ENCODE peak calls at places on chromosomes 1 and 21, in seven cellular contexts. One of them, this sample, is unnamed.

GRCh38 chr21:41418393-41418792 is 7.6 kb upstream of the MX1 start:
- DNase-seq in aorta: no peak
- DNase-seq in stimulated activated CD8-positive, alpha-beta memory T cell treated with anti-CD3 and anti-CD28 coated beads, Interleukin-2, amount 100 ng/mL, for 1 hour: no peak
- DNase-seq in HL-60: no peak
- DNase-seq in amniotic stem cell: no peak
- DNase-seq in midbrain: no peak
- DNase-seq in endothelial cell: no peak
- DNase-seq in this sample: no peak

GRCh38 chr1:218351617-218352438 is 6.7 kb downstream of the TGFB2 start:
- DNase-seq in HL-60: peak
- DNase-seq in endothelial cell: no peak
- DNase-seq in midbrain: no peak
- DNase-seq in stimulated activated CD8-positive, alpha-beta memory T cell treated with anti-CD3 and anti-CD28 coated beads, Interleukin-2, amount 100 ng/mL, for 1 hour: no peak
- DNase-seq in amniotic stem cell: no peak
- DNase-seq in aorta: peak
- DNase-seq in this sample: peak

GRCh38 chr1:24318238-24318987 is 744 bp upstream of the GRHL3 start:
- DNase-seq in endothelial cell: no peak
- DNase-seq in aorta: no peak
- DNase-seq in amniotic stem cell: no peak
- DNase-seq in midbrain: no peak
- DNase-seq in HL-60: no peak
- DNase-seq in stimulated activated CD8-positive, alpha-beta memory T cell treated with anti-CD3 and anti-CD28 coated beads, Interleukin-2, amount 100 ng/mL, for 1 hour: no peak
- DNase-seq in this sample: no peak

GRCh38 chr1:94324168-94324544 is 86.8 kb upstream of the ARHGAP29 start:
- DNase-seq in HL-60: no peak
- DNase-seq in aorta: no peak
- DNase-seq in endothelial cell: no peak
- DNase-seq in midbrain: no peak
- DNase-seq in stimulated activated CD8-positive, alpha-beta memory T cell treated with anti-CD3 and anti-CD28 coated beads, Interleukin-2, amount 100 ng/mL, for 1 hour: no peak
- DNase-seq in amniotic stem cell: no peak
- DNase-seq in this sample: no peak

GRCh38 chr1:168348146-168348709 is 67.6 kb downstream of the TBX19 start:
- DNase-seq in aorta: no peak
- DNase-seq in stimulated activated CD8-positive, alpha-beta memory T cell treated with anti-CD3 and anti-CD28 coated beads, Interleukin-2, amount 100 ng/mL, for 1 hour: no peak
- DNase-seq in endothelial cell: no peak
- DNase-seq in midbrain: no peak
- DNase-seq in amniotic stem cell: no peak
- DNase-seq in HL-60: peak
- DNase-seq in this sample: no peak

GRCh38 chr1:68384872-68385390 is 64.8 kb downstream of the RPE65 start:
- DNase-seq in midbrain: no peak
- DNase-seq in aorta: no peak
- DNase-seq in HL-60: no peak
- DNase-seq in endothelial cell: no peak
- DNase-seq in amniotic stem cell: no peak
- DNase-seq in stimulated activated CD8-positive, alpha-beta memory T cell treated with anti-CD3 and anti-CD28 coated beads, Interleukin-2, amount 100 ng/mL, for 1 hour: no peak
- DNase-seq in this sample: no peak

GRCh38 chr1:189125694-189126093 is 1352.0 kb downstream of the BRINP3 start:
- DNase-seq in midbrain: no peak
- DNase-seq in amniotic stem cell: no peak
- DNase-seq in HL-60: no peak
- DNase-seq in aorta: no peak
- DNase-seq in stimulated activated CD8-positive, alpha-beta memory T cell treated with anti-CD3 and anti-CD28 coated beads, Interleukin-2, amount 100 ng/mL, for 1 hour: no peak
- DNase-seq in endothelial cell: no peak
- DNase-seq in this sample: no peak

GRCh38 chr1:94713472-94714141 is 106.5 kb upstream of the SLC44A3 start:
- DNase-seq in midbrain: no peak
- DNase-seq in stimulated activated CD8-positive, alpha-beta memory T cell treated with anti-CD3 and anti-CD28 coated beads, Interleukin-2, amount 100 ng/mL, for 1 hour: no peak
- DNase-seq in amniotic stem cell: no peak
- DNase-seq in HL-60: peak
- DNase-seq in endothelial cell: no peak
- DNase-seq in aorta: peak
- DNase-seq in this sample: peak

GRCh38 chr1:77281491-77282186 is at the start of gene AK5:
- DNase-seq in endothelial cell: peak
- DNase-seq in midbrain: peak
- DNase-seq in HL-60: peak
- DNase-seq in amniotic stem cell: no peak
- DNase-seq in stimulated activated CD8-positive, alpha-beta memory T cell treated with anti-CD3 and anti-CD28 coated beads, Interleukin-2, amount 100 ng/mL, for 1 hour: peak
- DNase-seq in aorta: peak
- DNase-seq in this sample: peak

GRCh38 chr21:36769051-36769867 is 70.3 kb downstream of the SIM2 start:
- DNase-seq in midbrain: peak
- DNase-seq in stimulated activated CD8-positive, alpha-beta memory T cell treated with anti-CD3 and anti-CD28 coated beads, Interleukin-2, amount 100 ng/mL, for 1 hour: no peak
- DNase-seq in aorta: no peak
- DNase-seq in amniotic stem cell: no peak
- DNase-seq in HL-60: no peak
- DNase-seq in endothelial cell: no peak
- DNase-seq in this sample: no peak

GRCh38 chr1:180282401-180282800 is 52.3 kb downstream of the LHX4 start:
- DNase-seq in amniotic stem cell: no peak
- DNase-seq in HL-60: no peak
- DNase-seq in aorta: no peak
- DNase-seq in stimulated activated CD8-positive, alpha-beta memory T cell treated with anti-CD3 and anti-CD28 coated beads, Interleukin-2, amount 100 ng/mL, for 1 hour: no peak
- DNase-seq in endothelial cell: no peak
- DNase-seq in midbrain: no peak
- DNase-seq in this sample: no peak

This sample was measured in posterior vena cava.